ENCODE peak calls at places on chromosomes 4 and X, in four cellular contexts. W is IMR-90, K is H9, A is H1. P is an unnamed sample.

GRCh38 chr4:148007303-148007702 is 275.4 kb downstream of the ARHGAP10 start:
- DNase-seq in A (no peak), K (no peak), W (peak), P (peak)

GRCh38 chr4:64230709-64231310 is 178.4 kb downstream of the TECRL start:
- DNase-seq in A (no peak), W (peak), K (no peak), P (peak)

GRCh38 chr4:71520850-71521249 is 182.0 kb downstream of the SLC4A4 start:
- DNase-seq in K (no peak), W (peak), A (no peak), P (no peak)

GRCh38 chrX:108426262-108426661 is 12.0 kb downstream of the COL4A6 start:
- DNase-seq in K (peak), W (no peak), A (no peak), P (peak)

GRCh38 chr4:7964459-7964858 is 24.8 kb upstream of the AFAP1 start:
- DNase-seq in W (no peak), A (no peak), K (no peak), P (no peak)

GRCh38 chr4:43485196-43485595 is 592.7 kb downstream of the GRXCR1 start:
- DNase-seq in A (no peak), W (no peak), K (no peak), P (peak)

GRCh38 chr4:7429069-7429416 is 5.7 kb downstream of the PSAPL1 start:
- DNase-seq in K (no peak), A (no peak), W (no peak), P (no peak)

GRCh38 chr4:185504098-185505047 is 30.9 kb downstream of the PDLIM3 start:
- DNase-seq in A (no peak), W (peak), K (no peak), P (no peak)

GRCh38 chr4:2797545-2798305 is 4.8 kb downstream of the SH3BP2 start:
- DNase-seq in W (no peak), A (no peak), K (no peak), P (no peak)

GRCh38 chr4:134756456-134756855 is 554.9 kb upstream of the PABPC4L start:
- DNase-seq in K (no peak), W (no peak), A (no peak), P (peak)
- H4K5ac ChIP-seq in K (no peak), W (no peak), A (no peak), P (no peak)

GRCh38 chr4:123362103-123362502 is 34.5 kb upstream of the SPRY1 start:
- DNase-seq in A (no peak), W (no peak), K (no peak), P (no peak)
- H3K9ac ChIP-seq in A (no peak), W (no peak), K (no peak), P (no peak)

GRCh38 chr4:149784018-149784417 is 31.6 kb downstream of the IQCM start:
- DNase-seq in W (peak), K (no peak), A (no peak), P (no peak)
- H4K5ac ChIP-seq in W (no peak), K (no peak), A (no peak), P (no peak)

GRCh38 chrX:70171636-70172035 is 5.6 kb upstream of the DGAT2L6 start:
- DNase-seq in K (no peak), W (peak), A (no peak), P (peak)
- H3K9ac ChIP-seq in K (no peak), W (no peak), A (no peak), P (no peak)

GRCh38 chrX:123487226-123487625 is 245.6 kb downstream of the THOC2 start:
- DNase-seq in A (no peak), K (no peak), W (no peak), P (no peak)

GRCh38 chrX:123489011-123489410 is 243.8 kb downstream of the THOC2 start:
- DNase-seq in K (no peak), W (peak), A (no peak), P (no peak)

GRCh38 chrX:123481908-123482873 is 250.7 kb downstream of the THOC2 start:
- DNase-seq in A (no peak), K (no peak), W (peak), P (peak)

GRCh38 chrX:123487674-123488073 is 245.2 kb downstream of the THOC2 start:
- DNase-seq in W (no peak), A (no peak), K (no peak), P (no peak)
- H4K5ac ChIP-seq in W (no peak), A (no peak), K (no peak), P (no peak)

P was measured in mesendoderm.